ENCODE peak calls at places on chromosomes 13 and 19, in ten cellular contexts. P is endodermal cell, L is endothelial cell of umbilical vein, G is GM23338, J is heart right ventricle, C is OCI-LY7, K is adrenal gland, T is heart left ventricle, N is ascending aorta, U is right lobe of liver. A is an unnamed sample.

GRCh38 chr13:93942016-93942415 is 537.5 kb downstream of the DCT start:
- DNase-seq in P (no peak), U (no peak), T (no peak), L (no peak), K (no peak), G (no peak), C (no peak), J (no peak), N (no peak), A (peak)

GRCh38 chr13:31037874-31038475 is 105.5 kb downstream of the TEX26 start:
- DNase-seq in C (no peak), K (no peak), U (no peak), P (no peak), G (no peak), N (peak), L (no peak), T (no peak), J (no peak), A (no peak)

GRCh38 chr19:17479325-17479791 is 9.0 kb downstream of the SLC27A1 start:
- DNase-seq in G (no peak), C (no peak), K (no peak), U (no peak), J (no peak), L (no peak), T (no peak), P (no peak), N (no peak), A (peak)

GRCh38 chr13:20043207-20043925 is 84.8 kb downstream of the ZMYM2 start:
- DNase-seq in U (no peak), N (no peak), C (no peak), K (no peak), L (no peak), P (no peak), G (no peak), J (no peak), T (no peak), A (no peak)

GRCh38 chr13:27367570-27367969 is 56.8 kb upstream of the GTF3A start:
- DNase-seq in G (no peak), N (no peak), C (no peak), L (no peak), J (no peak), P (no peak), T (no peak), U (peak), K (no peak), A (no peak)

GRCh38 chr13:113859311-113860050 is 4.4 kb downstream of the GAS6 start:
- DNase-seq in P (no peak), T (no peak), J (no peak), G (no peak), U (no peak), C (no peak), K (no peak), N (no peak), L (no peak), A (no peak)

GRCh38 chr13:91381371-91381770 is 17.1 kb upstream of the GPC5 start:
- DNase-seq in G (no peak), T (no peak), K (no peak), L (peak), C (peak), U (no peak), P (no peak), J (no peak), N (no peak), A (peak)

GRCh38 chr13:75316427-75316826 is 165.5 kb downstream of the TBC1D4 start:
- DNase-seq in U (no peak), T (no peak), P (no peak), C (no peak), J (no peak), K (no peak), L (peak), N (no peak), G (no peak), A (peak)

GRCh38 chr13:53200075-53200474 is 171.5 kb downstream of the OLFM4 start:
- DNase-seq in U (no peak), L (no peak), P (no peak), T (no peak), C (no peak), K (no peak), J (no peak), G (peak), N (no peak), A (no peak)

GRCh38 chr13:112670118-112670517 is 19.7 kb upstream of the ATP11A start:
- DNase-seq in G (peak), K (no peak), L (no peak), P (peak), C (no peak), U (no peak), J (no peak), T (no peak), N (no peak), A (no peak)

GRCh38 chr19:33286899-33287298 is 15.4 kb downstream of the CEBPA start:
- DNase-seq in L (no peak), J (no peak), T (no peak), K (no peak), P (no peak), U (no peak), C (no peak), N (no peak), G (no peak), A (no peak)

GRCh38 chr13:75870397-75870801 is 234.3 kb downstream of the LMO7 start:
- DNase-seq in P (peak), G (peak), K (no peak), L (peak), U (no peak), N (no peak), C (peak), J (no peak), T (no peak), A (peak)

GRCh38 chr19:40465025-40465780 is at the start of gene BLVRB:
- DNase-seq in N (no peak), J (no peak), P (no peak), T (no peak), L (no peak), G (peak), C (peak), K (no peak), U (no peak), A (peak)

GRCh38 chr19:17829855-17830566 is 8.7 kb upstream of the INSL3 start:
- DNase-seq in K (peak), T (no peak), C (no peak), P (peak), N (no peak), U (no peak), L (no peak), G (peak), J (no peak), A (peak)

GRCh38 chr19:32708457-32708856 is 11.1 kb upstream of the TDRD12 start:
- DNase-seq in P (no peak), N (no peak), L (no peak), K (no peak), T (no peak), U (no peak), C (no peak), G (no peak), J (no peak), A (no peak)

GRCh38 chr19:18286973-18287635 is 5.7 kb upstream of the JUND start:
- DNase-seq in T (no peak), J (no peak), L (no peak), G (peak), C (no peak), K (no peak), P (peak), U (no peak), N (no peak), A (no peak)

GRCh38 chr13:28805193-28805819 is 14.8 kb upstream of the MTUS2 start:
- DNase-seq in T (peak), K (no peak), C (peak), U (peak), N (no peak), J (peak), P (peak), L (no peak), G (peak), A (peak)

GRCh38 chr19:22595918-22596341 is 38.2 kb upstream of the ZNF492 start:
- DNase-seq in G (no peak), L (no peak), J (peak), K (peak), P (no peak), U (peak), C (no peak), T (peak), N (peak), A (no peak)

GRCh38 chr13:71524245-71525002 is 342.6 kb downstream of the DACH1 start:
- DNase-seq in L (no peak), J (no peak), U (no peak), P (no peak), K (no peak), N (no peak), T (no peak), G (no peak), C (no peak), A (peak)

GRCh38 chr19:17777840-17778620 is 16.9 kb upstream of the B3GNT3 start:
- DNase-seq in N (no peak), T (peak), L (peak), C (peak), G (peak), K (no peak), P (peak), J (peak), U (peak), A (peak)

GRCh38 chr13:60379837-60380236 is 17.2 kb upstream of the TDRD3 start:
- DNase-seq in C (peak), K (no peak), N (no peak), P (no peak), J (no peak), G (peak), T (no peak), U (no peak), L (no peak), A (no peak)
- TF ChIP-seq CTCF in C (peak), K (no peak), N (no peak), P (peak), J (no peak), G (peak), T (no peak), U (no peak), L (no peak), A (no peak)

GRCh38 chr13:24680258-24680920 is at the start of gene ATP12A:
- DNase-seq in N (no peak), P (peak), T (no peak), U (peak), J (no peak), G (peak), L (no peak), C (no peak), K (no peak), A (no peak)
- H3K4me3 ChIP-seq in N (peak), P (peak), T (peak), U (peak), J (peak), G (peak), L (no peak), C (peak), K (no peak), A (no peak)

DNA sequence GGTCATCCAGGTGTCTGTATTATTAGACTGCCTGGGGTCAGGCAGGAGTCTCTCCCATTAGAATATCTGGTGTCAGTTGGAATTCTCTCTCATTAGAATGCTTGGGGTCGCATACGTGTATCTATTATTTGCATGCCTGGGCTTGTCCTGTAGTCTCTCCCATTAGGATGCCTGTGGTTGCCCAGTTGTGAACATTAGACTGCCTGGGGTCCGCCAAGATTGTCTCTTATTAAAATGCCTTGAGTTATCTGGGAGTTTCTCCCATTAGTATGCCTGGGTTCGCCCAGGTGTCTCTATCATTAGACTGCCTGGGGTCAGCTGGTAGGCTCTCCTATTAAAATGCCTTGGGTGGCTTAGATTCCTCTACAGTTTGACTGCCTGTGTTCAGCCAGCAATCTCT is 1494.7 kb downstream of the UQCRFS1 start:
- DNase-seq in T (no peak), N (no peak), P (no peak), L (no peak), G (no peak), J (no peak), C (no peak), K (no peak), U (no peak), A (no peak)
- TF ChIP-seq CTCF in T (no peak), N (no peak), P (no peak), L (no peak), G (no peak), J (no peak), C (no peak), K (no peak), U (no peak), A (no peak)

GRCh38 chr13:41098761-41099160 is 33.8 kb downstream of the KBTBD6 start:
- DNase-seq in G (peak), N (no peak), L (no peak), J (no peak), T (no peak), C (no peak), U (no peak), P (no peak), K (no peak), A (no peak)
- H3K4me3 ChIP-seq in G (no peak), N (no peak), L (no peak), J (no peak), T (no peak), C (no peak), U (no peak), P (no peak), K (no peak), A (no peak)

GRCh38 chr13:38417727-38418126 is 68.1 kb downstream of the UFM1 start:
- DNase-seq in P (peak), K (no peak), U (no peak), J (no peak), T (no peak), N (no peak), L (no peak), G (peak), C (peak), A (no peak)
- TF ChIP-seq CTCF in P (peak), K (peak), U (peak), J (no peak), T (no peak), N (no peak), L (no peak), G (peak), C (peak), A (peak)

GRCh38 chr13:43284162-43284561 is 260.8 kb downstream of the DNAJC15 start:
- DNase-seq in L (peak), P (no peak), N (no peak), J (no peak), C (no peak), U (no peak), G (no peak), K (no peak), T (no peak), A (peak)
- H3K4me3 ChIP-seq in L (no peak), P (no peak), N (no peak), J (no peak), C (no peak), U (no peak), G (no peak), K (no peak), T (no peak), A (no peak)